ENCODE peak calls at places on chromosomes 13 and 19, in eight cellular contexts. O, R, B, V, L, H, M and U are unnamed samples.
A peak's percentile ranks its signal among the peaks of the same experiment; 100 is the strongest.

GRCh38 chr13:20197361-20197834 is 4.7 kb upstream of the GJB2 start:
- DNase-seq in L (no peak), M (peak; percentile 83), B (peak; percentile 62), R (peak; percentile 43), O (peak; percentile 65), V (peak; percentile 67), H (peak; percentile 56), U (no peak)

GRCh38 chr19:6267552-6268381 is 12.0 kb downstream of the MLLT1 start:
- DNase-seq in O (no peak), B (no peak), H (peak; percentile 51), V (no peak), R (peak; percentile 59), M (no peak), L (no peak), U (no peak)

GRCh38 chr13:102724923-102725322 is 30.1 kb upstream of the METTL21C start:
- DNase-seq in R (peak; percentile 24), M (peak; percentile 56), V (peak; percentile 93), B (no peak), O (no peak), H (peak; percentile 24), L (peak; percentile 62), U (peak; percentile 59)

GRCh38 chr19:30634431-30634830 is 262.2 kb downstream of the ZNF536 start:
- DNase-seq in H (no peak), B (no peak), O (no peak), R (no peak), L (no peak), V (no peak), M (no peak), U (no peak)

GRCh38 chr13:80977168-80977567 is 636.2 kb upstream of the SPRY2 start:
- DNase-seq in B (no peak), O (no peak), M (no peak), R (no peak), L (no peak), V (no peak), H (no peak), U (no peak)

GRCh38 chr13:44837250-44837649 is 152.0 kb downstream of the NUFIP1 start:
- DNase-seq in L (no peak), B (no peak), M (peak; percentile 52), H (peak; percentile 78), V (no peak), O (no peak), R (peak; percentile 65), U (no peak)

GRCh38 chr13:77519808-77520207 is 15.7 kb upstream of the SCEL start:
- DNase-seq in H (no peak), B (no peak), M (peak; percentile 51), L (no peak), R (peak; percentile 26), O (no peak), V (no peak), U (no peak)

GRCh38 chr19:5624154-5624663 is 1.3 kb downstream of the SAFB start:
- DNase-seq in L (no peak), H (peak; percentile 61), V (no peak), R (peak; percentile 43), O (peak; percentile 39), M (peak; percentile 45), B (no peak), U (no peak)

GRCh38 chr19:39246951-39247669 is 1.5 kb downstream of the IFNL4 start:
- DNase-seq in M (no peak), H (no peak), L (no peak), R (peak; percentile 12), B (no peak), V (no peak), O (peak; percentile 59), U (no peak)

GRCh38 chr19:29122185-29122584 is 90.8 kb downstream of the UQCRFS1 start:
- DNase-seq in H (no peak), L (no peak), B (no peak), R (no peak), O (no peak), V (no peak), M (no peak), U (no peak)

GRCh38 chr13:21233086-21233485 is 56.6 kb downstream of the MRPL57 start:
- DNase-seq in O (no peak), R (no peak), L (no peak), V (peak; percentile 22), H (no peak), M (no peak), B (no peak), U (no peak)

GRCh38 chr19:41411682-41412265 is 14.2 kb downstream of the BCKDHA start:
- DNase-seq in R (no peak), B (no peak), L (no peak), M (no peak), O (no peak), V (peak; percentile 47), H (no peak), U (no peak)

GRCh38 chr13:31236211-31236786 is 36.5 kb downstream of the B3GLCT start:
- DNase-seq in M (peak; percentile 51), L (no peak), O (peak; percentile 67), R (peak; percentile 32), V (peak; percentile 14), H (peak; percentile 54), B (peak; percentile 12), U (no peak)

GRCh38 chr13:35780613-35781012 is 304.1 kb upstream of the MAB21L1 start:
- DNase-seq in H (no peak), V (no peak), O (no peak), M (no peak), R (no peak), B (no peak), L (no peak), U (peak; percentile 41)

GRCh38 chr13:107835339-107836018 is 379.9 kb downstream of the LIG4 start:
- DNase-seq in L (no peak), H (peak; percentile 88), R (peak; percentile 95), B (no peak), V (peak; percentile 68), O (no peak), M (peak; percentile 92), U (no peak)

GRCh38 chr19:27860309-27860934 is 1352.5 kb downstream of the UQCRFS1 start:
- DNase-seq in V (peak; percentile 44), M (no peak), R (no peak), O (no peak), H (no peak), B (no peak), L (no peak), U (no peak)

GRCh38 chr19:4548238-4548584 is 8.4 kb upstream of the LRG1 start:
- DNase-seq in M (no peak), O (no peak), V (no peak), R (no peak), H (no peak), B (no peak), L (no peak), U (no peak)

GRCh38 chr19:16036941-16037340 is 39.4 kb upstream of the TPM4 start:
- DNase-seq in R (no peak), M (no peak), H (no peak), O (no peak), L (no peak), B (no peak), V (no peak), U (no peak)

GRCh38 chr19:6088677-6089063 is 21.6 kb downstream of the RFX2 start:
- DNase-seq in V (no peak), M (peak; percentile 80), R (peak; percentile 71), B (no peak), O (no peak), L (no peak), H (peak; percentile 49), U (no peak)

GRCh38 chr13:110916671-110917142 is 1.8 kb upstream of the ANKRD10 start:
- DNase-seq in L (no peak), H (peak; percentile 79), R (peak; percentile 92), V (peak; percentile 64), O (no peak), M (no peak), B (no peak), U (no peak)

GRCh38 chr19:4379383-4380253 is 20.7 kb downstream of the SH3GL1 start:
- DNase-seq in L (peak; percentile 92), V (peak; percentile 99), B (no peak), M (peak; percentile 91), O (no peak), H (peak; percentile 59), R (peak; percentile 80), U (no peak)

GRCh38 chr13:50393641-50394040 is 378.4 kb downstream of the KCNRG start:
- DNase-seq in H (peak; percentile 30), M (no peak), O (peak; percentile 77), B (peak; percentile 30), V (no peak), L (no peak), R (peak; percentile 69), U (peak; percentile 84)

GRCh38 chr19:37997911-37998344 is 90.9 kb downstream of the SIPA1L3 start:
- DNase-seq in B (no peak), R (peak; percentile 98), L (no peak), M (peak; percentile 97), V (peak; percentile 91), H (peak; percentile 97), O (no peak), U (no peak)

GRCh38 chr13:98731925-98732324 is 20.5 kb downstream of the SLC15A1 start:
- DNase-seq in M (no peak), B (no peak), R (no peak), V (no peak), L (no peak), O (no peak), H (no peak), U (no peak)
- H3K27ac ChIP-seq in M (no peak overlapping the region), B (no peak overlapping the region), R (no peak overlapping the region), V (no peak overlapping the region), L (no peak overlapping the region), O (no peak overlapping the region), H (no peak overlapping the region), U (no peak overlapping the region)

GRCh38 chr19:53992211-53992610 is 774 bp downstream of the CACNG6 start:
- DNase-seq in O (no peak), M (no peak), L (no peak), V (no peak), H (no peak), B (no peak), R (no peak), U (no peak)
- H3K4me3 ChIP-seq in O (no peak overlapping the region), M (no peak overlapping the region), L (no peak overlapping the region), V (no peak overlapping the region), H (no peak overlapping the region), B (peak overlapping the region; percentile 42), R (no peak overlapping the region), U (peak overlapping the region; percentile 65)

GRCh38 chr19:17303167-17303939 is at the start of gene ABHD8:
- DNase-seq in B (peak; percentile 96), L (peak; percentile 78), H (peak; percentile 94), R (peak; percentile 91), O (peak; percentile 99), V (peak; percentile 85), M (peak; percentile 97), U (peak; percentile 97)
- H3K27ac ChIP-seq in B (no peak within 1 kb of the TSS), L (peak within 1 kb of the TSS; percentile 54), H (peak within 1 kb of the TSS; percentile 23), R (peak within 1 kb of the TSS; percentile 32), O (no peak within 1 kb of the TSS), V (no peak within 1 kb of the TSS), M (no peak within 1 kb of the TSS), U (peak within 1 kb of the TSS; percentile 84)

DNA sequence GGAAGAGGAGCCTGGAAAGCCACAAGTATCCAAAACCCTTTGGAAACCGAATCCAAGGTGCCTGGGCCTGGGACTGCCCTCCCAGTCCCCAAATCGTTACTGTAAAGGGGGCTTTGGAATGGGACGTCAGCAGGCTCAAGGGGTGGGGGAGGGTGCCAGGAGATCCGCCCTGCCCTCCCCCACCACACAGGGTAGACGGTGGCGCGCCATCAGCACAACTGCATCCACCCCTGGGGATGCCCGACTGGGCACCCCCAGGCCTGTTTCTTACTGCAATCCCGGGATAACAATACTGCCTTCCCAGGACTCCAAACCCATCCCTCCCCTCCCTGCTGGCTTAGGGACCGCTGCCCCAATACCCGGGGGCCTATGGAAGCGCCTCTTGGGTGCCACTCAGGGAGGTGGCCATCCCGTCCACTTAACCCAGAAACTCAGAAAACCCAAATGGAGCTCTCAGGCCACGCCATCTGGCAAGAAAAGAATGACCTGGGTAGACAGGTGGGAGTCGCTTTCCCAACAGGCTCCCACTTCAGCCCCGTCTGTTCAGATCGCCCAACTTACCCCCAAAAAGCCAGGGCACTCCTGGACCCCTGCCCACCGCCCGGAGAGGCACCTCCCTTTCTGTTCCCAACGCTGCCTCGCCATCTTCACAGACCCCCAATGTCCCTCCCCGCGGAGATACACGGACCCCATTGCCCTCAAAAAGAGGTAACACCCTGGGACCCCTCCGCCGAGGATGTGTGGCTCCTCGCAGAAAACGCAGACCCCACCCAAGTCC is 2.4 kb downstream of the KLF16 start:
- DNase-seq in O (no peak), M (no peak), R (no peak), L (no peak), B (no peak), H (no peak), V (no peak), U (no peak)
- H3K4me3 ChIP-seq in O (peak overlapping the region; percentile 68), M (peak overlapping the region; percentile 94), R (peak overlapping the region; percentile 83), L (peak overlapping the region; percentile 76), B (peak overlapping the region; percentile 90), H (peak overlapping the region; percentile 98), V (peak overlapping the region; percentile 67), U (peak overlapping the region; percentile 74)